ENCODE peak calls at places on chromosomes 4 and X, in six cellular contexts. K, T, P, D, A and S are unnamed samples.

GRCh38 chr4:107069049-107069448 is 32.9 kb upstream of the DKK2 start:
- DNase-seq in P (peak), D (no peak), T (peak), A (no peak), K (no peak), S (no peak)

GRCh38 chr4:110840221-110840654 is 217.4 kb upstream of the PITX2 start:
- DNase-seq in A (no peak), T (peak), D (no peak), K (no peak), P (no peak), S (no peak)

GRCh38 chr4:38237139-38237538 is 276.9 kb downstream of the PTTG2 start:
- DNase-seq in T (peak), K (no peak), P (peak), A (no peak), D (no peak), S (peak)

GRCh38 chrX:8939344-8939743 is 94.6 kb downstream of the FAM9B start:
- DNase-seq in D (no peak), P (no peak), K (no peak), T (no peak), A (no peak), S (no peak)

GRCh38 chrX:72713130-72713529 is 976 bp downstream of the PHKA1 start:
- DNase-seq in K (no peak), T (no peak), D (no peak), P (peak), A (no peak), S (no peak)

GRCh38 chrX:88425739-88426138 is 321.3 kb upstream of the CPXCR1 start:
- DNase-seq in D (no peak), P (no peak), A (peak), K (no peak), T (no peak), S (no peak)

GRCh38 chrX:255923-256331 is 25.3 kb upstream of the PLCXD1 start:
- DNase-seq in P (no peak), T (no peak), A (peak), K (no peak), D (no peak), S (no peak)

GRCh38 chr4:126318376-126318775 is 1003.6 kb downstream of the FAT4 start:
- DNase-seq in P (no peak), K (no peak), T (no peak), D (no peak), A (no peak), S (no peak)

GRCh38 chrX:103831803-103832544 is at the start of gene RAB9B:
- DNase-seq in K (peak), D (peak), A (no peak), T (peak), P (peak), S (peak)

DNA sequence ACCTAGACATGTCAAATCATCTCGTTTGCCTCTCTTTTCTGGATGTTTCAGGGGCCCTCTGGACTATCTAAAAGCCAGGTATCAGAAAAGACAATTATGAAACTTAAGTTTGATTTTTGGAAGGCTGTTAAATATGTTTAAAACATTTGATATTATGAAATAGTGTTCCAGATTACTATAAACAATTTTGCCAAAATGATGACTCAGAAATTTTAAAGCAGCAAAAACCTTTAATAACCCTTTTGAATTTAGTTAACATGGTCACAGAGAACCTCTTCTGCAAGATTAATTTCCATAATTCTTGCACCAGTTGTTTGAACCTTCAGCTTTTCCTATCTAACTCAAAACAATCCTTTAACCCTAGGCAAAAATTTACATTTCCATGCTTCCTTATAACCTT is 18.8 kb upstream of the FAM47E start:
- DNase-seq in T (no peak), D (no peak), P (no peak), A (no peak), K (no peak), S (no peak)
- H3K4me3 ChIP-seq in T (no peak), D (no peak), P (no peak), A (no peak), K (no peak), S (no peak)

DNA sequence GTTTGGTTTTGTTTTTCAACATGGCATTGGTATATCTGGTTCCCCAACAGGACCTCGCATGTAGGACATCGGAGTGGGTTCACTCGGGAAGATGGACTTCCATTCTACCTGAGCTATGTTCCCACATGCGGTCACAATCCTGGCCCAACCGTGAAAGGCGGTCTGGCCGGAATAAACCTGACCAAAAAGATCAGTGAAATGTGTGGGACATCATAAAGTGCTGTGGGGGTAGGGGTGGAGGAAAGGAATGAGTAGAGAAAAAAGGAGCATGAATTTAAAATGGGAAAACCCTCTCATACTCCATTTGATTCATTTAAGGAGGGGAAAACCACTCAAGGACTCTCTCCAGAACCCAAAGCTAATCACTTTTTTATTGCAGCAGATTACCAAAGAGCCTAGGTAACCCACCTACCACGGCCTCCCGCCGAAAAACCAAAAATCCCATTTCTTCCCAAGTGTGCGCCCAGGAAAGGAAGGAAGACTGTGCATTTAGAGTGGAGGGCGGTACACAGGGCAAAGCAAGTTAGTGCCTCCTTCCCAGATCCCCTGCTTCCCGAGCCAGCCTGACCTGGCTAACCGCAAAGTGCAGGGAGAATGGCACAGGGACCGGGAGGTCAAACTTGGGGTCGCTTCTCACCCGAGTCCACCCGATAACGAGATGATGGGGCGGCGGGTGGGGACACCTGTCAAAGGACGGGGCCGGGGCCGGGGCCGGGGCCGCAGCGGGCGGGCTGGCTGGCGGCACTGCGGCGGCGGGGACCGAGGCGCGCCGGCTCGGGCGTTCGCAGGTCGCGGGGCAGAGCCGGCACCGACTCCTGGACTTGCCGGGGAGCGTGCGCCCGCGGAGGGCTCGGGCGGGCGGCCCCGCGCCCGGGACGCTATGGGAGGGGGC is 689 bp downstream of the TMEM150C start:
- DNase-seq in A (no peak), P (no peak), D (peak), T (no peak), K (no peak), S (no peak)
- H3K4me3 ChIP-seq in A (peak), P (peak), D (peak), T (peak), K (no peak), S (peak)

GRCh38 chr4:47519239-47519883 is 34.3 kb downstream of the ATP10D start:
- DNase-seq in T (peak), P (no peak), A (no peak), D (no peak), K (no peak), S (no peak)

GRCh38 chr4:47530801-47531200 is 45.7 kb downstream of the ATP10D start:
- DNase-seq in A (no peak), D (no peak), P (no peak), T (peak), K (no peak), S (no peak)

GRCh38 chr4:47528651-47529050 is 43.6 kb downstream of the ATP10D start:
- DNase-seq in P (peak), A (no peak), D (no peak), T (peak), K (no peak), S (no peak)

GRCh38 chr4:47526281-47526680 is 41.2 kb downstream of the ATP10D start:
- DNase-seq in P (peak), T (peak), A (no peak), K (no peak), D (no peak), S (no peak)

GRCh38 chr4:47525154-47525819 is 40.2 kb downstream of the ATP10D start:
- DNase-seq in A (peak), D (no peak), T (peak), K (no peak), P (peak), S (peak)
- H3K4me3 ChIP-seq in A (no peak), D (no peak), T (peak), K (no peak), P (no peak), S (no peak)

DNA sequence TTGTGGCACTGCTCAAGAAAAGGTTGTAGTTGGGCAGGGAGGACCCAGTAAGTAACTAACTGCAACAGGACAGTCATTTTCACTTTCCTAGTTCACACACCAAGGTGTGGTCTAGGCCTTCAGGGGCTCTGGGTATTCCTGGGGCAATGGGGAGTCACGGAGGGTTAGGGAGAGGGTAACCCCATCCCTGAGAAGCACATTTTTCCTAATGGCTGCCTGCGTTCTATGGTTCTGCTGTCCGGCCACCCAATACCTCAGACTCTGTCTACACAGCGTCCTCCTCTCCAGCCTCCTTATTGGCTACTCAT is 937 bp upstream of the PPP1R3F start:
- DNase-seq in A (no peak), P (no peak), K (no peak), T (no peak), D (no peak), S (no peak)
- H3K4me3 ChIP-seq in A (peak), P (peak), K (peak), T (peak), D (peak), S (peak)

GRCh38 chrX:53347948-53348347 is 66.6 kb upstream of the IQSEC2 start:
- DNase-seq in P (no peak), A (no peak), K (no peak), T (no peak), D (no peak), S (no peak)
- H3K4me3 ChIP-seq in P (no peak), A (no peak), K (no peak), T (no peak), D (no peak), S (no peak)